ENCODE peak calls at places on chromosomes 12 and 14, in eight cellular contexts. L is nephron progenitor cell; V is stimulated activated CD8-positive, alpha-beta memory T cell treated with anti-CD3 and anti-CD28 coated beads, Interleukin-4, amount 100 ng/mL, for 48 hours; J is activated CD4-positive, CD25-positive, alpha-beta regulatory T cell; Q is COR-L47; W is COLO829; A is stimulated activated CD4-positive, alpha-beta T cell treated with anti-CD3 and anti-CD28 coated beads, Interleukin-4, amount 100 ng/mL, for 4 hours; Z is AG09309. D is an unnamed sample.

GRCh38 chr12:101697930-101698781 is 716 bp downstream of the CHPT1 start:
- DNase-seq in Q (no peak), A (no peak), W (peak), J (no peak), Z (no peak), L (no peak), V (peak), D (peak)

GRCh38 chr12:9731797-9732196 is 1.1 kb downstream of the CLECL1 start:
- DNase-seq in A (no peak), Z (no peak), V (no peak), W (no peak), J (no peak), Q (no peak), L (no peak), D (no peak)

GRCh38 chr12:93299262-93299846 is 78.4 kb upstream of the NUDT4 start:
- DNase-seq in V (no peak), Z (no peak), L (no peak), W (no peak), A (no peak), J (no peak), Q (no peak), D (no peak)

GRCh38 chr12:122139941-122140340 is 34.1 kb downstream of the IL31 start:
- DNase-seq in A (no peak), W (no peak), Z (no peak), J (no peak), L (no peak), Q (no peak), V (no peak), D (no peak)

GRCh38 chr12:68530965-68531364 is 79.7 kb upstream of the RAP1B start:
- DNase-seq in L (no peak), V (no peak), Z (peak), Q (no peak), W (no peak), J (no peak), A (no peak), D (no peak)

GRCh38 chr14:42159138-42159537 is 552.5 kb downstream of the LRFN5 start:
- DNase-seq in J (no peak), A (no peak), V (no peak), Z (no peak), W (no peak), Q (no peak), L (no peak), D (no peak)

GRCh38 chr14:65361920-65362319 is 50.6 kb upstream of the FUT8 start:
- DNase-seq in Q (no peak), Z (peak), J (no peak), A (no peak), W (no peak), V (no peak), L (no peak), D (no peak)

GRCh38 chr12:6849427-6849826 is 1.7 kb downstream of the CDCA3 start:
- DNase-seq in V (no peak), Q (no peak), A (no peak), W (no peak), Z (no peak), J (no peak), L (no peak), D (no peak)

GRCh38 chr12:104486416-104486815 is 29.7 kb downstream of the CHST11 start:
- DNase-seq in Z (no peak), L (no peak), J (no peak), V (no peak), A (no peak), Q (no peak), W (no peak), D (no peak)

GRCh38 chr14:24556756-24557155 is 19.3 kb downstream of the CTSG start:
- DNase-seq in W (no peak), V (no peak), A (no peak), Q (no peak), L (no peak), J (no peak), Z (no peak), D (no peak)

GRCh38 chr14:24243336-24243836 is 963 bp upstream of the TINF2 start:
- DNase-seq in J (no peak), W (no peak), Q (peak), L (no peak), Z (no peak), A (no peak), V (no peak), D (peak)

GRCh38 chr12:123384318-123384993 is 524 bp downstream of the KMT5A start:
- DNase-seq in W (no peak), Q (peak), L (peak), A (no peak), V (peak), J (no peak), Z (no peak), D (peak)

GRCh38 chr12:50927356-50927755 is 25.0 kb upstream of the HIGD1C start:
- DNase-seq in Z (no peak), Q (no peak), J (no peak), W (no peak), L (no peak), V (no peak), A (no peak), D (no peak)

GRCh38 chr14:104360522-104360921 is 219.0 kb upstream of the C14orf180 start:
- DNase-seq in A (no peak), Q (no peak), J (no peak), W (no peak), V (no peak), Z (no peak), L (no peak), D (no peak)

GRCh38 chr12:43306066-43306465 is 245.9 kb downstream of the ADAMTS20 start:
- DNase-seq in A (no peak), Q (no peak), W (no peak), Z (peak), J (no peak), L (no peak), V (no peak), D (no peak)

GRCh38 chr14:100192250-100192671 is 32.8 kb upstream of the DEGS2 start:
- DNase-seq in J (no peak), W (no peak), L (no peak), Z (no peak), A (no peak), V (peak), Q (no peak), D (no peak)